ENCODE peak calls at places on chromosomes 7 and 10, in nine cellular contexts. One of them, this sample, is unnamed.

GRCh38 chr7:151368136-151368571 is 26.5 kb downstream of the NUB1 start:
- DNase-seq in mammary epithelial cell: peak
- DNase-seq in ACHN: peak
- DNase-seq in T-helper 9 cell: peak
- DNase-seq in glutamatergic neuron: peak
- DNase-seq in HTR-8/SVneo: peak
- DNase-seq in GM12865: peak
- DNase-seq in stomach: peak
- DNase-seq in left kidney: peak
- DNase-seq in this sample: peak

GRCh38 chr7:103636153-103636552 is 190.1 kb upstream of the SLC26A5 start:
- DNase-seq in stomach: no peak
- DNase-seq in HTR-8/SVneo: no peak
- DNase-seq in left kidney: peak
- DNase-seq in GM12865: no peak
- DNase-seq in ACHN: peak
- DNase-seq in mammary epithelial cell: peak
- DNase-seq in T-helper 9 cell: no peak
- DNase-seq in glutamatergic neuron: no peak
- DNase-seq in this sample: peak

GRCh38 chr10:127922675-127923366 is 15.9 kb downstream of the PTPRE start:
- DNase-seq in stomach: peak
- DNase-seq in left kidney: no peak
- DNase-seq in T-helper 9 cell: no peak
- DNase-seq in mammary epithelial cell: peak
- DNase-seq in glutamatergic neuron: no peak
- DNase-seq in GM12865: no peak
- DNase-seq in HTR-8/SVneo: peak
- DNase-seq in ACHN: peak
- DNase-seq in this sample: peak

GRCh38 chr10:7054915-7055314 is 355.9 kb downstream of the SFMBT2 start:
- DNase-seq in left kidney: peak
- DNase-seq in mammary epithelial cell: no peak
- DNase-seq in ACHN: peak
- DNase-seq in glutamatergic neuron: no peak
- DNase-seq in GM12865: peak
- DNase-seq in HTR-8/SVneo: peak
- DNase-seq in T-helper 9 cell: no peak
- DNase-seq in stomach: no peak
- DNase-seq in this sample: no peak

GRCh38 chr10:96995851-96996250 is 163.8 kb downstream of the LCOR start:
- DNase-seq in ACHN: no peak
- DNase-seq in left kidney: peak
- DNase-seq in mammary epithelial cell: peak
- DNase-seq in stomach: no peak
- DNase-seq in T-helper 9 cell: no peak
- DNase-seq in GM12865: no peak
- DNase-seq in HTR-8/SVneo: peak
- DNase-seq in glutamatergic neuron: no peak
- DNase-seq in this sample: peak

GRCh38 chr7:37408885-37409248 is 39.8 kb downstream of the ELMO1 start:
- DNase-seq in glutamatergic neuron: no peak
- DNase-seq in ACHN: no peak
- DNase-seq in left kidney: no peak
- DNase-seq in stomach: no peak
- DNase-seq in GM12865: peak
- DNase-seq in HTR-8/SVneo: no peak
- DNase-seq in T-helper 9 cell: no peak
- DNase-seq in mammary epithelial cell: no peak
- DNase-seq in this sample: no peak

GRCh38 chr7:39300276-39300675 is 265.9 kb upstream of the YAE1 start:
- DNase-seq in HTR-8/SVneo: no peak
- DNase-seq in stomach: no peak
- DNase-seq in glutamatergic neuron: no peak
- DNase-seq in GM12865: no peak
- DNase-seq in left kidney: no peak
- DNase-seq in T-helper 9 cell: no peak
- DNase-seq in ACHN: no peak
- DNase-seq in mammary epithelial cell: no peak
- DNase-seq in this sample: no peak

GRCh38 chr10:77328272-77328816 is 309.3 kb downstream of the KCNMA1 start:
- DNase-seq in mammary epithelial cell: no peak
- DNase-seq in GM12865: peak
- DNase-seq in glutamatergic neuron: no peak
- DNase-seq in ACHN: peak
- DNase-seq in stomach: peak
- DNase-seq in left kidney: peak
- DNase-seq in T-helper 9 cell: no peak
- DNase-seq in HTR-8/SVneo: peak
- DNase-seq in this sample: peak

GRCh38 chr7:155448632-155449007 is 9.3 kb upstream of the EN2 start:
- DNase-seq in stomach: no peak
- DNase-seq in left kidney: no peak
- DNase-seq in mammary epithelial cell: no peak
- DNase-seq in ACHN: no peak
- DNase-seq in glutamatergic neuron: peak
- DNase-seq in HTR-8/SVneo: no peak
- DNase-seq in GM12865: no peak
- DNase-seq in T-helper 9 cell: no peak
- DNase-seq in this sample: no peak

GRCh38 chr10:61939575-61940301 is 38.2 kb downstream of the ARID5B start:
- DNase-seq in GM12865: peak
- DNase-seq in stomach: no peak
- DNase-seq in mammary epithelial cell: peak
- DNase-seq in left kidney: no peak
- DNase-seq in glutamatergic neuron: no peak
- DNase-seq in T-helper 9 cell: no peak
- DNase-seq in ACHN: peak
- DNase-seq in HTR-8/SVneo: peak
- DNase-seq in this sample: peak

GRCh38 chr10:130802301-130802700 is 509.2 kb downstream of the TCERG1L start:
- DNase-seq in HTR-8/SVneo: no peak
- DNase-seq in GM12865: no peak
- DNase-seq in glutamatergic neuron: no peak
- DNase-seq in stomach: no peak
- DNase-seq in T-helper 9 cell: no peak
- DNase-seq in ACHN: no peak
- DNase-seq in left kidney: no peak
- DNase-seq in mammary epithelial cell: no peak
- DNase-seq in this sample: no peak

GRCh38 chr7:24587853-24588252 is 14.6 kb downstream of the PALS2 start:
- DNase-seq in HTR-8/SVneo: no peak
- DNase-seq in ACHN: peak
- DNase-seq in glutamatergic neuron: peak
- DNase-seq in stomach: no peak
- DNase-seq in T-helper 9 cell: peak
- DNase-seq in GM12865: peak
- DNase-seq in mammary epithelial cell: no peak
- DNase-seq in left kidney: peak
- DNase-seq in this sample: no peak

GRCh38 chr10:48466611-48467240 is 138.1 kb downstream of the ARHGAP22 start:
- DNase-seq in mammary epithelial cell: peak
- DNase-seq in ACHN: no peak
- DNase-seq in left kidney: peak
- DNase-seq in GM12865: no peak
- DNase-seq in T-helper 9 cell: no peak
- DNase-seq in glutamatergic neuron: no peak
- DNase-seq in stomach: peak
- DNase-seq in HTR-8/SVneo: no peak
- DNase-seq in this sample: peak

GRCh38 chr10:33594475-33594874 is 260.0 kb upstream of the NRP1 start:
- DNase-seq in T-helper 9 cell: no peak
- DNase-seq in left kidney: peak
- DNase-seq in HTR-8/SVneo: no peak
- DNase-seq in GM12865: no peak
- DNase-seq in glutamatergic neuron: no peak
- DNase-seq in mammary epithelial cell: no peak
- DNase-seq in stomach: no peak
- DNase-seq in ACHN: peak
- DNase-seq in this sample: no peak

GRCh38 chr7:4959356-4959755 is 369 bp upstream of the MMD2 start:
- DNase-seq in stomach: no peak
- DNase-seq in ACHN: no peak
- DNase-seq in T-helper 9 cell: no peak
- DNase-seq in left kidney: no peak
- DNase-seq in mammary epithelial cell: no peak
- DNase-seq in GM12865: no peak
- DNase-seq in glutamatergic neuron: no peak
- DNase-seq in HTR-8/SVneo: no peak
- DNase-seq in this sample: no peak

GRCh38 chr7:22920664-22921063 is 93.3 kb downstream of the HYCC1 start:
- DNase-seq in left kidney: peak
- DNase-seq in GM12865: peak
- DNase-seq in T-helper 9 cell: no peak
- DNase-seq in mammary epithelial cell: peak
- DNase-seq in stomach: no peak
- DNase-seq in HTR-8/SVneo: no peak
- DNase-seq in ACHN: peak
- DNase-seq in glutamatergic neuron: no peak
- DNase-seq in this sample: peak

GRCh38 chr7:156176039-156176438 is 363.8 kb upstream of the SHH start:
- DNase-seq in mammary epithelial cell: no peak
- DNase-seq in HTR-8/SVneo: no peak
- DNase-seq in ACHN: no peak
- DNase-seq in GM12865: no peak
- DNase-seq in stomach: no peak
- DNase-seq in left kidney: no peak
- DNase-seq in T-helper 9 cell: no peak
- DNase-seq in glutamatergic neuron: no peak
- DNase-seq in this sample: no peak

GRCh38 chr7:104410742-104411141 is 82.3 kb downstream of the LHFPL3 start:
- DNase-seq in HTR-8/SVneo: no peak
- DNase-seq in GM12865: no peak
- DNase-seq in mammary epithelial cell: no peak
- DNase-seq in left kidney: no peak
- DNase-seq in stomach: no peak
- DNase-seq in T-helper 9 cell: no peak
- DNase-seq in glutamatergic neuron: no peak
- DNase-seq in ACHN: no peak
- DNase-seq in this sample: no peak

GRCh38 chr7:116177009-116177408 is 33.3 kb upstream of the TES start:
- DNase-seq in glutamatergic neuron: no peak
- DNase-seq in T-helper 9 cell: no peak
- DNase-seq in left kidney: no peak
- DNase-seq in stomach: no peak
- DNase-seq in HTR-8/SVneo: peak
- DNase-seq in ACHN: no peak
- DNase-seq in GM12865: no peak
- DNase-seq in mammary epithelial cell: peak
- DNase-seq in this sample: peak

This sample was measured in bronchial epithelial cell.